ENCODE peak calls at places on chromosomes 4 and X, in ten cellular contexts. One of them, this sample, is unnamed.
A peak's percentile ranks its signal among the peaks of the same experiment; 100 is the strongest.

GRCh38 chr4:113665036-113665435 is 96.5 kb downstream of the CAMK2D start:
- DNase-seq in H9: no peak
- DNase-seq in NCI-H2081: no peak
- DNase-seq in nucleus accumbens: no peak
- DNase-seq in stimulated activated CD8-positive, alpha-beta memory T cell treated with anti-CD3 and anti-CD28 coated beads, Interleukin-4, amount 100 ng/mL, for 24 hours: no peak
- DNase-seq in NCI-H1092: no peak
- DNase-seq in RKO: no peak
- DNase-seq in NCI-H524: no peak
- DNase-seq in nephron progenitor cell: no peak
- DNase-seq in stimulated activated CD4-positive, alpha-beta T cell treated with anti-CD3 and anti-CD28 coated beads, Interleukin-12 subunit alpha, Interleukin-12 subunit beta, amount 100 ng/mL, for 24 hours: no peak
- DNase-seq in this sample: no peak

GRCh38 chrX:28124416-28124815 is 143.2 kb upstream of the DCAF8L1 start:
- DNase-seq in H9: no peak
- DNase-seq in NCI-H2081: no peak
- DNase-seq in nucleus accumbens: no peak
- DNase-seq in stimulated activated CD8-positive, alpha-beta memory T cell treated with anti-CD3 and anti-CD28 coated beads, Interleukin-4, amount 100 ng/mL, for 24 hours: no peak
- DNase-seq in NCI-H1092: no peak
- DNase-seq in RKO: no peak
- DNase-seq in NCI-H524: no peak
- DNase-seq in nephron progenitor cell: no peak
- DNase-seq in stimulated activated CD4-positive, alpha-beta T cell treated with anti-CD3 and anti-CD28 coated beads, Interleukin-12 subunit alpha, Interleukin-12 subunit beta, amount 100 ng/mL, for 24 hours: no peak
- DNase-seq in this sample: no peak

GRCh38 chr4:19945979-19946380 is 305.7 kb upstream of the SLIT2 start:
- DNase-seq in H9: no peak
- DNase-seq in NCI-H2081: peak; percentile 22
- DNase-seq in nucleus accumbens: no peak
- DNase-seq in stimulated activated CD8-positive, alpha-beta memory T cell treated with anti-CD3 and anti-CD28 coated beads, Interleukin-4, amount 100 ng/mL, for 24 hours: no peak
- DNase-seq in NCI-H1092: no peak
- DNase-seq in RKO: no peak
- DNase-seq in NCI-H524: no peak
- DNase-seq in nephron progenitor cell: no peak
- DNase-seq in stimulated activated CD4-positive, alpha-beta T cell treated with anti-CD3 and anti-CD28 coated beads, Interleukin-12 subunit alpha, Interleukin-12 subunit beta, amount 100 ng/mL, for 24 hours: no peak
- DNase-seq in this sample: no peak

GRCh38 chr4:17142232-17142711 is 243.8 kb upstream of the LDB2 start:
- DNase-seq in H9: no peak
- DNase-seq in NCI-H2081: no peak
- DNase-seq in nucleus accumbens: no peak
- DNase-seq in stimulated activated CD8-positive, alpha-beta memory T cell treated with anti-CD3 and anti-CD28 coated beads, Interleukin-4, amount 100 ng/mL, for 24 hours: no peak
- DNase-seq in NCI-H1092: no peak
- DNase-seq in RKO: no peak
- DNase-seq in NCI-H524: no peak
- DNase-seq in nephron progenitor cell: no peak
- DNase-seq in stimulated activated CD4-positive, alpha-beta T cell treated with anti-CD3 and anti-CD28 coated beads, Interleukin-12 subunit alpha, Interleukin-12 subunit beta, amount 100 ng/mL, for 24 hours: no peak
- DNase-seq in this sample: no peak

GRCh38 chr4:88919056-88919455 is 137.9 kb downstream of the FAM13A start:
- DNase-seq in H9: no peak
- DNase-seq in NCI-H2081: no peak
- DNase-seq in nucleus accumbens: no peak
- DNase-seq in stimulated activated CD8-positive, alpha-beta memory T cell treated with anti-CD3 and anti-CD28 coated beads, Interleukin-4, amount 100 ng/mL, for 24 hours: no peak
- DNase-seq in NCI-H1092: no peak
- DNase-seq in RKO: peak; percentile 3
- DNase-seq in NCI-H524: no peak
- DNase-seq in nephron progenitor cell: no peak
- DNase-seq in stimulated activated CD4-positive, alpha-beta T cell treated with anti-CD3 and anti-CD28 coated beads, Interleukin-12 subunit alpha, Interleukin-12 subunit beta, amount 100 ng/mL, for 24 hours: no peak
- DNase-seq in this sample: no peak

GRCh38 chr4:189232274-189232673 is 708.4 kb upstream of the FRG1 start:
- DNase-seq in H9: no peak
- DNase-seq in NCI-H2081: no peak
- DNase-seq in nucleus accumbens: no peak
- DNase-seq in stimulated activated CD8-positive, alpha-beta memory T cell treated with anti-CD3 and anti-CD28 coated beads, Interleukin-4, amount 100 ng/mL, for 24 hours: no peak
- DNase-seq in NCI-H1092: no peak
- DNase-seq in RKO: no peak
- DNase-seq in NCI-H524: no peak
- DNase-seq in nephron progenitor cell: no peak
- DNase-seq in stimulated activated CD4-positive, alpha-beta T cell treated with anti-CD3 and anti-CD28 coated beads, Interleukin-12 subunit alpha, Interleukin-12 subunit beta, amount 100 ng/mL, for 24 hours: no peak
- DNase-seq in this sample: no peak

GRCh38 chrX:110699109-110699508 is 96.5 kb downstream of the CHRDL1 start:
- DNase-seq in H9: no peak
- DNase-seq in NCI-H2081: no peak
- DNase-seq in nucleus accumbens: no peak
- DNase-seq in stimulated activated CD8-positive, alpha-beta memory T cell treated with anti-CD3 and anti-CD28 coated beads, Interleukin-4, amount 100 ng/mL, for 24 hours: no peak
- DNase-seq in NCI-H1092: no peak
- DNase-seq in RKO: peak; percentile 2
- DNase-seq in NCI-H524: no peak
- DNase-seq in nephron progenitor cell: no peak
- DNase-seq in stimulated activated CD4-positive, alpha-beta T cell treated with anti-CD3 and anti-CD28 coated beads, Interleukin-12 subunit alpha, Interleukin-12 subunit beta, amount 100 ng/mL, for 24 hours: no peak
- DNase-seq in this sample: no peak

GRCh38 chr4:61202638-61203495 is 2.7 kb downstream of the ADGRL3 start:
- DNase-seq in H9: peak; percentile 51
- DNase-seq in NCI-H2081: peak; percentile 81
- DNase-seq in nucleus accumbens: no peak
- DNase-seq in stimulated activated CD8-positive, alpha-beta memory T cell treated with anti-CD3 and anti-CD28 coated beads, Interleukin-4, amount 100 ng/mL, for 24 hours: no peak
- DNase-seq in NCI-H1092: peak; percentile 45
- DNase-seq in RKO: no peak
- DNase-seq in NCI-H524: peak; percentile 26
- DNase-seq in nephron progenitor cell: peak; percentile 42
- DNase-seq in stimulated activated CD4-positive, alpha-beta T cell treated with anti-CD3 and anti-CD28 coated beads, Interleukin-12 subunit alpha, Interleukin-12 subunit beta, amount 100 ng/mL, for 24 hours: no peak
- DNase-seq in this sample: no peak

GRCh38 chrX:43847352-43847751 is 34.9 kb downstream of the MAOB start:
- DNase-seq in H9: no peak
- DNase-seq in NCI-H2081: no peak
- DNase-seq in nucleus accumbens: no peak
- DNase-seq in stimulated activated CD8-positive, alpha-beta memory T cell treated with anti-CD3 and anti-CD28 coated beads, Interleukin-4, amount 100 ng/mL, for 24 hours: no peak
- DNase-seq in NCI-H1092: no peak
- DNase-seq in RKO: no peak
- DNase-seq in NCI-H524: no peak
- DNase-seq in nephron progenitor cell: no peak
- DNase-seq in stimulated activated CD4-positive, alpha-beta T cell treated with anti-CD3 and anti-CD28 coated beads, Interleukin-12 subunit alpha, Interleukin-12 subunit beta, amount 100 ng/mL, for 24 hours: no peak
- DNase-seq in this sample: no peak

GRCh38 chrX:115337735-115338134 is 48.2 kb downstream of the LUZP4 start:
- DNase-seq in H9: no peak
- DNase-seq in NCI-H2081: no peak
- DNase-seq in nucleus accumbens: no peak
- DNase-seq in stimulated activated CD8-positive, alpha-beta memory T cell treated with anti-CD3 and anti-CD28 coated beads, Interleukin-4, amount 100 ng/mL, for 24 hours: no peak
- DNase-seq in NCI-H1092: no peak
- DNase-seq in RKO: no peak
- DNase-seq in NCI-H524: no peak
- DNase-seq in nephron progenitor cell: no peak
- DNase-seq in stimulated activated CD4-positive, alpha-beta T cell treated with anti-CD3 and anti-CD28 coated beads, Interleukin-12 subunit alpha, Interleukin-12 subunit beta, amount 100 ng/mL, for 24 hours: no peak
- DNase-seq in this sample: no peak

GRCh38 chrX:107675823-107676555 is 47.7 kb downstream of the PRPS1 start:
- DNase-seq in H9: no peak
- DNase-seq in NCI-H2081: peak; percentile 26
- DNase-seq in nucleus accumbens: no peak
- DNase-seq in stimulated activated CD8-positive, alpha-beta memory T cell treated with anti-CD3 and anti-CD28 coated beads, Interleukin-4, amount 100 ng/mL, for 24 hours: no peak
- DNase-seq in NCI-H1092: no peak
- DNase-seq in RKO: peak; percentile 35
- DNase-seq in NCI-H524: no peak
- DNase-seq in nephron progenitor cell: no peak
- DNase-seq in stimulated activated CD4-positive, alpha-beta T cell treated with anti-CD3 and anti-CD28 coated beads, Interleukin-12 subunit alpha, Interleukin-12 subunit beta, amount 100 ng/mL, for 24 hours: no peak
- DNase-seq in this sample: peak; percentile 10

GRCh38 chrX:13162772-13163171 is 118.4 kb upstream of the FAM9C start:
- DNase-seq in H9: no peak
- DNase-seq in NCI-H2081: no peak
- DNase-seq in nucleus accumbens: no peak
- DNase-seq in stimulated activated CD8-positive, alpha-beta memory T cell treated with anti-CD3 and anti-CD28 coated beads, Interleukin-4, amount 100 ng/mL, for 24 hours: no peak
- DNase-seq in NCI-H1092: no peak
- DNase-seq in RKO: no peak
- DNase-seq in NCI-H524: no peak
- DNase-seq in nephron progenitor cell: no peak
- DNase-seq in stimulated activated CD4-positive, alpha-beta T cell treated with anti-CD3 and anti-CD28 coated beads, Interleukin-12 subunit alpha, Interleukin-12 subunit beta, amount 100 ng/mL, for 24 hours: no peak
- DNase-seq in this sample: no peak

GRCh38 chrX:13857804-13858203 is 40.9 kb upstream of the GPM6B start:
- DNase-seq in H9: no peak
- DNase-seq in NCI-H2081: no peak
- DNase-seq in nucleus accumbens: no peak
- DNase-seq in stimulated activated CD8-positive, alpha-beta memory T cell treated with anti-CD3 and anti-CD28 coated beads, Interleukin-4, amount 100 ng/mL, for 24 hours: no peak
- DNase-seq in NCI-H1092: no peak
- DNase-seq in RKO: no peak
- DNase-seq in NCI-H524: no peak
- DNase-seq in nephron progenitor cell: no peak
- DNase-seq in stimulated activated CD4-positive, alpha-beta T cell treated with anti-CD3 and anti-CD28 coated beads, Interleukin-12 subunit alpha, Interleukin-12 subunit beta, amount 100 ng/mL, for 24 hours: no peak
- DNase-seq in this sample: no peak

GRCh38 chr4:40186665-40187014 is 10.2 kb upstream of the RHOH start:
- DNase-seq in H9: no peak
- DNase-seq in NCI-H2081: no peak
- DNase-seq in nucleus accumbens: no peak
- DNase-seq in stimulated activated CD8-positive, alpha-beta memory T cell treated with anti-CD3 and anti-CD28 coated beads, Interleukin-4, amount 100 ng/mL, for 24 hours: no peak
- DNase-seq in NCI-H1092: no peak
- DNase-seq in RKO: no peak
- DNase-seq in NCI-H524: no peak
- DNase-seq in nephron progenitor cell: no peak
- DNase-seq in stimulated activated CD4-positive, alpha-beta T cell treated with anti-CD3 and anti-CD28 coated beads, Interleukin-12 subunit alpha, Interleukin-12 subunit beta, amount 100 ng/mL, for 24 hours: no peak
- DNase-seq in this sample: no peak

GRCh38 chrX:117972681-117973080 is 143.9 kb downstream of the KLHL13 start:
- DNase-seq in H9: peak; percentile 33
- DNase-seq in NCI-H2081: peak; percentile 69
- DNase-seq in nucleus accumbens: no peak
- DNase-seq in stimulated activated CD8-positive, alpha-beta memory T cell treated with anti-CD3 and anti-CD28 coated beads, Interleukin-4, amount 100 ng/mL, for 24 hours: no peak
- DNase-seq in NCI-H1092: no peak
- DNase-seq in RKO: no peak
- DNase-seq in NCI-H524: no peak
- DNase-seq in nephron progenitor cell: no peak
- DNase-seq in stimulated activated CD4-positive, alpha-beta T cell treated with anti-CD3 and anti-CD28 coated beads, Interleukin-12 subunit alpha, Interleukin-12 subunit beta, amount 100 ng/mL, for 24 hours: no peak
- DNase-seq in this sample: no peak

GRCh38 chrX:31435592-31435991 is 363.8 kb upstream of the FTHL17 start:
- DNase-seq in H9: peak; percentile 87
- DNase-seq in NCI-H2081: no peak
- DNase-seq in nucleus accumbens: no peak
- DNase-seq in stimulated activated CD8-positive, alpha-beta memory T cell treated with anti-CD3 and anti-CD28 coated beads, Interleukin-4, amount 100 ng/mL, for 24 hours: no peak
- DNase-seq in NCI-H1092: no peak
- DNase-seq in RKO: no peak
- DNase-seq in NCI-H524: no peak
- DNase-seq in nephron progenitor cell: peak; percentile 64
- DNase-seq in stimulated activated CD4-positive, alpha-beta T cell treated with anti-CD3 and anti-CD28 coated beads, Interleukin-12 subunit alpha, Interleukin-12 subunit beta, amount 100 ng/mL, for 24 hours: no peak
- DNase-seq in this sample: no peak

GRCh38 chr4:75321484-75321883 is 192.7 kb downstream of the RCHY1 start:
- DNase-seq in H9: no peak
- DNase-seq in NCI-H2081: no peak
- DNase-seq in nucleus accumbens: no peak
- DNase-seq in stimulated activated CD8-positive, alpha-beta memory T cell treated with anti-CD3 and anti-CD28 coated beads, Interleukin-4, amount 100 ng/mL, for 24 hours: no peak
- DNase-seq in NCI-H1092: no peak
- DNase-seq in RKO: no peak
- DNase-seq in NCI-H524: no peak
- DNase-seq in nephron progenitor cell: no peak
- DNase-seq in stimulated activated CD4-positive, alpha-beta T cell treated with anti-CD3 and anti-CD28 coated beads, Interleukin-12 subunit alpha, Interleukin-12 subunit beta, amount 100 ng/mL, for 24 hours: no peak
- DNase-seq in this sample: no peak

GRCh38 chrX:24465524-24465850 is 401 bp downstream of the PDK3 start:
- DNase-seq in H9: no peak
- DNase-seq in NCI-H2081: no peak
- DNase-seq in nucleus accumbens: no peak
- DNase-seq in stimulated activated CD8-positive, alpha-beta memory T cell treated with anti-CD3 and anti-CD28 coated beads, Interleukin-4, amount 100 ng/mL, for 24 hours: no peak
- DNase-seq in NCI-H1092: no peak
- DNase-seq in RKO: no peak
- DNase-seq in NCI-H524: no peak
- DNase-seq in nephron progenitor cell: no peak
- DNase-seq in stimulated activated CD4-positive, alpha-beta T cell treated with anti-CD3 and anti-CD28 coated beads, Interleukin-12 subunit alpha, Interleukin-12 subunit beta, amount 100 ng/mL, for 24 hours: no peak
- DNase-seq in this sample: no peak

GRCh38 chr4:8869002-8869878 is 2.4 kb downstream of the HMX1 start:
- DNase-seq in H9: no peak
- DNase-seq in NCI-H2081: no peak
- DNase-seq in nucleus accumbens: no peak
- DNase-seq in stimulated activated CD8-positive, alpha-beta memory T cell treated with anti-CD3 and anti-CD28 coated beads, Interleukin-4, amount 100 ng/mL, for 24 hours: no peak
- DNase-seq in NCI-H1092: no peak
- DNase-seq in RKO: no peak
- DNase-seq in NCI-H524: no peak
- DNase-seq in nephron progenitor cell: no peak
- DNase-seq in stimulated activated CD4-positive, alpha-beta T cell treated with anti-CD3 and anti-CD28 coated beads, Interleukin-12 subunit alpha, Interleukin-12 subunit beta, amount 100 ng/mL, for 24 hours: no peak
- DNase-seq in this sample: no peak

GRCh38 chrX:65871671-65872311 is 168.1 kb downstream of the VSIG4 start:
- DNase-seq in H9: peak; percentile 62
- DNase-seq in NCI-H2081: peak; percentile 77
- DNase-seq in nucleus accumbens: no peak
- DNase-seq in stimulated activated CD8-positive, alpha-beta memory T cell treated with anti-CD3 and anti-CD28 coated beads, Interleukin-4, amount 100 ng/mL, for 24 hours: no peak
- DNase-seq in NCI-H1092: no peak
- DNase-seq in RKO: peak; percentile 18
- DNase-seq in NCI-H524: no peak
- DNase-seq in nephron progenitor cell: no peak
- DNase-seq in stimulated activated CD4-positive, alpha-beta T cell treated with anti-CD3 and anti-CD28 coated beads, Interleukin-12 subunit alpha, Interleukin-12 subunit beta, amount 100 ng/mL, for 24 hours: peak; percentile 4
- DNase-seq in this sample: peak; percentile 33

GRCh38 chr4:8534129-8534528 is 46.1 kb upstream of the GPR78 start:
- DNase-seq in H9: peak; percentile 83
- DNase-seq in NCI-H2081: no peak
- DNase-seq in nucleus accumbens: no peak
- DNase-seq in stimulated activated CD8-positive, alpha-beta memory T cell treated with anti-CD3 and anti-CD28 coated beads, Interleukin-4, amount 100 ng/mL, for 24 hours: no peak
- DNase-seq in NCI-H1092: no peak
- DNase-seq in RKO: no peak
- DNase-seq in NCI-H524: no peak
- DNase-seq in nephron progenitor cell: no peak
- DNase-seq in stimulated activated CD4-positive, alpha-beta T cell treated with anti-CD3 and anti-CD28 coated beads, Interleukin-12 subunit alpha, Interleukin-12 subunit beta, amount 100 ng/mL, for 24 hours: no peak
- DNase-seq in this sample: no peak

GRCh38 chrX:38654302-38654701 is 93.0 kb downstream of the TSPAN7 start:
- DNase-seq in H9: no peak
- DNase-seq in NCI-H2081: peak; percentile 18
- DNase-seq in nucleus accumbens: no peak
- DNase-seq in stimulated activated CD8-positive, alpha-beta memory T cell treated with anti-CD3 and anti-CD28 coated beads, Interleukin-4, amount 100 ng/mL, for 24 hours: no peak
- DNase-seq in NCI-H1092: peak; percentile 14
- DNase-seq in RKO: peak; percentile 48
- DNase-seq in NCI-H524: no peak
- DNase-seq in nephron progenitor cell: no peak
- DNase-seq in stimulated activated CD4-positive, alpha-beta T cell treated with anti-CD3 and anti-CD28 coated beads, Interleukin-12 subunit alpha, Interleukin-12 subunit beta, amount 100 ng/mL, for 24 hours: no peak
- DNase-seq in this sample: no peak

GRCh38 chr4:94357624-94358023 is 15.0 kb upstream of the HPGDS start:
- DNase-seq in H9: no peak
- DNase-seq in NCI-H2081: no peak
- DNase-seq in nucleus accumbens: no peak
- DNase-seq in stimulated activated CD8-positive, alpha-beta memory T cell treated with anti-CD3 and anti-CD28 coated beads, Interleukin-4, amount 100 ng/mL, for 24 hours: no peak
- DNase-seq in NCI-H1092: no peak
- DNase-seq in RKO: no peak
- DNase-seq in NCI-H524: no peak
- DNase-seq in nephron progenitor cell: no peak
- DNase-seq in stimulated activated CD4-positive, alpha-beta T cell treated with anti-CD3 and anti-CD28 coated beads, Interleukin-12 subunit alpha, Interleukin-12 subunit beta, amount 100 ng/mL, for 24 hours: no peak
- DNase-seq in this sample: no peak

This sample was measured in NCI-H1436.